ENCODE peak calls at places on chromosomes 1 and 21, in four cellular contexts. One of them, this sample, is unnamed.

GRCh38 chr1:40848530-40849189 is 13.5 kb downstream of the CITED4 start:
- DNase-seq in HepG2: peak; percentile 75
- DNase-seq in K562: peak; percentile 71
- DNase-seq in H1: peak; percentile 73
- DNase-seq in this sample: peak; percentile 54

GRCh38 chr1:9593492-9594465 is 5.1 kb downstream of the TMEM201 start:
- DNase-seq in K562: peak; percentile 85
- DNase-seq in H1: peak; percentile 71
- DNase-seq in HepG2: peak; percentile 91
- DNase-seq in this sample: peak; percentile 13

GRCh38 chr1:8145525-8145924 is 119.4 kb upstream of the ERRFI1 start:
- DNase-seq in K562: no peak
- DNase-seq in H1: no peak
- DNase-seq in HepG2: no peak
- DNase-seq in this sample: no peak

GRCh38 chr21:28550057-28550825 is 442.4 kb downstream of the LTN1 start:
- DNase-seq in HepG2: no peak
- DNase-seq in H1: no peak
- DNase-seq in K562: no peak
- DNase-seq in this sample: no peak

GRCh38 chr1:154350383-154350782 is 25.1 kb downstream of the ATP8B2 start:
- DNase-seq in HepG2: no peak
- DNase-seq in K562: no peak
- DNase-seq in H1: no peak
- DNase-seq in this sample: no peak

GRCh38 chr21:20647603-20648002 is 350.6 kb upstream of the NCAM2 start:
- DNase-seq in H1: no peak
- DNase-seq in HepG2: no peak
- DNase-seq in K562: no peak
- DNase-seq in this sample: no peak

GRCh38 chr1:209176866-209177430 is 406.6 kb upstream of the CAMK1G start:
- DNase-seq in HepG2: no peak
- DNase-seq in H1: no peak
- DNase-seq in K562: no peak
- DNase-seq in this sample: no peak

GRCh38 chr1:232168513-232168912 is 461.4 kb downstream of the SIPA1L2 start:
- DNase-seq in HepG2: no peak
- DNase-seq in H1: no peak
- DNase-seq in K562: no peak
- DNase-seq in this sample: no peak

GRCh38 chr1:237786066-237786719 is 104.5 kb downstream of the ZP4 start:
- DNase-seq in H1: no peak
- DNase-seq in K562: no peak
- DNase-seq in HepG2: no peak
- DNase-seq in this sample: no peak

GRCh38 chr21:21968810-21969588 is 970.8 kb downstream of the NCAM2 start:
- DNase-seq in K562: no peak
- DNase-seq in H1: no peak
- DNase-seq in HepG2: no peak
- DNase-seq in this sample: no peak

GRCh38 chr1:68327414-68327813 is 95.1 kb upstream of the WLS start:
- DNase-seq in K562: no peak
- DNase-seq in H1: no peak
- DNase-seq in HepG2: no peak
- DNase-seq in this sample: no peak

GRCh38 chr1:94417962-94418663 is at the start of gene ABCD3:
- DNase-seq in H1: peak; percentile 91
- DNase-seq in K562: peak; percentile 97
- DNase-seq in HepG2: peak; percentile 93
- DNase-seq in this sample: peak; percentile 96

GRCh38 chr1:203597386-203598040 is 29.1 kb upstream of the ATP2B4 start:
- DNase-seq in K562: no peak
- DNase-seq in H1: no peak
- DNase-seq in HepG2: no peak
- DNase-seq in this sample: no peak

GRCh38 chr1:161792740-161793139 is 26.6 kb downstream of the ATF6 start:
- DNase-seq in H1: no peak
- DNase-seq in HepG2: peak; percentile 59
- DNase-seq in K562: peak; percentile 52
- DNase-seq in this sample: peak; percentile 74

GRCh38 chr1:112841825-112842224 is 114.2 kb downstream of the SLC16A1 start:
- DNase-seq in H1: no peak
- DNase-seq in HepG2: no peak
- DNase-seq in K562: no peak
- DNase-seq in this sample: no peak

GRCh38 chr1:112836642-112837041 is 119.4 kb downstream of the SLC16A1 start:
- DNase-seq in HepG2: no peak
- DNase-seq in H1: no peak
- DNase-seq in K562: no peak
- DNase-seq in this sample: no peak

DNA sequence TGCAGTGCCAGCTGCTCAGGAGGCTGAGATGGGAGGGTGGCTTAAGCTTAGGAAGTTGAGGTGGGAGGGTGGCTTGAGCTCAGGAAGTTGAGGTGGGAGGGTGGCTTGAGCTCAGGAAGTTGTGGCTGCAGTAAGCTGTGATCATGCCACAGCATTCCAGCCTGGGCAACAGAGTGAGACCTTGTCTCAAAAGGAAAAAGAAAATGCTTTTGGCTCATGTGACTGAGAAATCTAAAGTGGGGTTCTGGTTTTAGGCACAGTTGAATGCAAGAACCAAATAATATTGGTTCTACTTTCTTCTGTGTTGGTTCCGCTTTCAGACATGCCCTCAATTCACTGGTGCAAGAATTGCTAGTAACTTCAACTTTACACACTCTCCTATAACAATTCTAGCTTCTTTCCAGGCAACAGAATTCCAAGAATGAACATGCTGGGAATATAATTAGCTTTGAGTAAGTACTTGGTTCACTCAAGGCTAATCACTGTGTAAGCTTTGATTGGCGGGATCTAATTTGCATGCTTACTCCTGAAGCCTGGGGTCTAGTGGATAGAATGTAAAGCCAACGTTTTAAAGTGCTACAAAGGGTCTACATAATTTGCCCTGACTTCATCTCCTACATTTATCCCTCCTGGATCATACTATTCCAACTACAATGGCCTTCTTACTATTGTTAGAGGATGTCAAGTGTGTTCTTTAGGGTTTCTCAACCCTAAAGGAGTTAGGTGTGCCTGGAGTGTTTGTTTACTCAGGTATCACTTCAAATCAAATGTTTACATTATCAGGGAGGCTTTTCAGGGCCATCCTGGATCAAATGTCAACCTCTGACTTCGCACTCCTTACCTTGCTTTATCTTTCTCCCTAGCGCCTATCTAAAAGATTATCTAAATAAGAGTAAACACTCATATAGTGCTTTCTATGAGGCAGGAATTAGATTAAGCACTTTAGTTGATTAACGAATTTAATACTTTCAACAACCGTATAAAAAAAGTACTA is 115.1 kb downstream of the SLC16A1 start:
- DNase-seq in H1: no peak
- DNase-seq in K562: no peak
- DNase-seq in HepG2: no peak
- DNase-seq in this sample: no peak
- TF ChIP-seq RNF2 in H1: no peak
- TF ChIP-seq RNF2 in K562: no peak
- TF ChIP-seq RNF2 in HepG2: no peak
- TF ChIP-seq RNF2 in this sample: no peak

GRCh38 chr21:46217511-46218196 is 10.9 kb downstream of the LSS start:
- DNase-seq in HepG2: no peak
- DNase-seq in H1: no peak
- DNase-seq in K562: no peak
- DNase-seq in this sample: no peak
- TF ChIP-seq RNF2 in HepG2: no peak
- TF ChIP-seq RNF2 in H1: no peak
- TF ChIP-seq RNF2 in K562: no peak
- TF ChIP-seq RNF2 in this sample: no peak

DNA sequence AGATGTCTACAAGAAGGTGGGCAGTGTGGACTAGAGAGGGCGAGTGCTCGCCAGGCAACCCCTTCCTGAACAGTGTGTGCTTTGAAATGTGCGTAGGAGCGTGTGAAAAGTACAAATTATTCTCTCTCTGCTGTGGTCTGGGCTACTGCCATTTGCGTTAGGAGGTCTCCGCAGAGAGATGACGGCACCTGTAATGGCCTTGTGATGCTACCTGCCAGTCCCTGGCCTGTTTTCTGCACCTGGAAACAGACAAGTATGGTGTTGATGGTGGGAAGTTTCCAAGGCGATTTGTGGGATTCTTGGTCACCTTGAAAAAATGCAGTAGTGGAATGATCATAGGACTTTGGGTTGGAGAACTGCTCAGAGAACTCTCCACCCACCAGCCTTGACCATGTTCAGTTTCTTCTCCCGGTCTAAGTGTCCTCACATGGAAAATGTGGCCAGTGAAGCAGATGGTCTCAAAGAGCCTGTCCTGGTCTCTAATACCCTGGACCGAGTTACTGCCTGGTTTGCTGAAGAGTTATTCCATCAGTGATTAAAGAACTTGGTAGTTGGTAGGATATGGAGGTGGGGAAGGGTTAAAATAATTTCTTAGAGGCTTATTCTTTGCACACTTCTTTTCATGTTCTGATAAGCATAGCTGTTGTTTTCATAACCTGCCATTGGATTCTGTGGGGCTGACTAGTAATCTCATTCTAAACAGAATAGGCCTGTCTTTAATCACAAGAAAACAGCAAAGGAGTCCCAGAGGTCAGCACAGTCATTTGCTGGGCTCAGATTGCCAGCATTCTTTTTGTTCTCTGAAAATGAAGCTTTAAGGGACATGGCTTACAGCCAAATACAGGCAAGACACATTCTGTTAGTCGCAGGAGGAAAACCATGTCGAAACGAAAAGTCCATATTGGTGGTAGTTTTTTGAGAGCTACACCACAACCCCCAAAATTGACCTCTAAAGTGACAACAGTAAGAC is 74.7 kb downstream of the MRPS6 start:
- DNase-seq in K562: no peak
- DNase-seq in H1: no peak
- DNase-seq in HepG2: no peak
- DNase-seq in this sample: no peak
- TF ChIP-seq RNF2 in K562: no peak
- TF ChIP-seq RNF2 in H1: no peak
- TF ChIP-seq RNF2 in HepG2: no peak
- TF ChIP-seq RNF2 in this sample: no peak

DNA sequence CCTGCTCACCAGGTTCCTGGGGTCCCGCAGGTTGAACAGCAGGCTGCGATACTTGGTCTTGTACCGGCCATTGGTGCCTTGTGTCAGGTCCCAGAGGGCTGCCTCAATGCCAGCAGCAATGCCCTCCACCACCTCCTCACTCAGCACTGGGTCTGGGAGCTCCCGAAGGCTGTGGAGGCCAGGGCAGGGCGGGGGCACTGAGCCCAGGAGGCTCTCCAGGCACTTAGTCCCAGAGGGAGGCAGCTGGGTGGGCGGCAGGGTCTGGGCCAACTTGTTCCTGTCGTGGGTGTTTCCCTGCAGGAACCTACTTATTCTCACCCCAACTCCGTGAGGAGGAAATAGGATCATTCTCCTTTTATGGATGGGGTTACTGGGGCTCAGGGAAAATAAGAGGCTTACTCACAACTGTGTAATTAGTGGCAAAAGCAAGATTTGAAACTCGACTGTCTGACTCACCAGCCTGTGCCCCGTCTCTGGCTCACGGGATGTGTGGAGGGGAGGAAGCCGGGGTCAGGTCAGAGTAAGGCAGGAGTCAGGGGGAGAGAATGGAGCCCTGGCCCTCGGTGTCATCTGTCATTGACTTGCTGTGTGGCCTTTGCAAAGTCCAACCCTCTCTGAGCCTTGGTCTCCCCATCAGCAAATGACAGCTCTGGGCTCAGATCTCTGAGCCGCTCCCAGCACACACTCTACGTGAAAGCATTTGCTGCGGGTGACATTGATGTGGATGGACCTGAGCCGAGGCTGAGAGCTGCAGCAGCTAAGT is 17.2 kb downstream of the SPOCD1 start:
- DNase-seq in K562: no peak
- DNase-seq in HepG2: peak; percentile 16
- DNase-seq in H1: no peak
- DNase-seq in this sample: peak; percentile 34
- TF ChIP-seq RNF2 in K562: no peak
- TF ChIP-seq RNF2 in HepG2: no peak
- TF ChIP-seq RNF2 in H1: no peak
- TF ChIP-seq RNF2 in this sample: no peak

GRCh38 chr1:16321176-16321867 is 31.0 kb downstream of the FBXO42 start:
- DNase-seq in H1: no peak
- DNase-seq in K562: no peak
- DNase-seq in HepG2: peak; percentile 10
- DNase-seq in this sample: no peak
- TF ChIP-seq RNF2 in H1: no peak
- TF ChIP-seq RNF2 in K562: no peak
- TF ChIP-seq RNF2 in HepG2: no peak
- TF ChIP-seq RNF2 in this sample: no peak

DNA sequence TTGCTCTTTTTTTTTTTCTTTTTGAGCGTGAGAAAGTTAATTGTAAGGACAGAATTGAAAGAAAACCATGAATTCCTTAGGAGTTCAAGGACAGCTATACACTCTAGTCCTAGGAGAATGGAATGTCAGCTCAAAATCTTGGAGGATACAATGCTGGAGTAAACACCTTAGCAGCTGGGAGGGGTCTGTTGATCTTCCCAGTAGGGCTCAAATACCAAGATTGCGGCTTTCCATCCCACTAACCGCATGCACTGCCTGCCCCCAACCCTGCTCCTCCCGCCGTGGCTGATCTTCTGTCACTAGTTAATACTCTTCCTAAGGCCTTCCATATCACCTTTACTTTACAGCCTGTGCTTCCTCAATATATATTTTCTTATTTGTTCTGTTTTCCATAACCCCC is 2.6 kb upstream of the PDC start:
- DNase-seq in H1: no peak
- DNase-seq in K562: no peak
- DNase-seq in HepG2: no peak
- DNase-seq in this sample: no peak
- TF ChIP-seq RNF2 in H1: no peak
- TF ChIP-seq RNF2 in K562: no peak
- TF ChIP-seq RNF2 in HepG2: no peak
- TF ChIP-seq RNF2 in this sample: no peak

DNA sequence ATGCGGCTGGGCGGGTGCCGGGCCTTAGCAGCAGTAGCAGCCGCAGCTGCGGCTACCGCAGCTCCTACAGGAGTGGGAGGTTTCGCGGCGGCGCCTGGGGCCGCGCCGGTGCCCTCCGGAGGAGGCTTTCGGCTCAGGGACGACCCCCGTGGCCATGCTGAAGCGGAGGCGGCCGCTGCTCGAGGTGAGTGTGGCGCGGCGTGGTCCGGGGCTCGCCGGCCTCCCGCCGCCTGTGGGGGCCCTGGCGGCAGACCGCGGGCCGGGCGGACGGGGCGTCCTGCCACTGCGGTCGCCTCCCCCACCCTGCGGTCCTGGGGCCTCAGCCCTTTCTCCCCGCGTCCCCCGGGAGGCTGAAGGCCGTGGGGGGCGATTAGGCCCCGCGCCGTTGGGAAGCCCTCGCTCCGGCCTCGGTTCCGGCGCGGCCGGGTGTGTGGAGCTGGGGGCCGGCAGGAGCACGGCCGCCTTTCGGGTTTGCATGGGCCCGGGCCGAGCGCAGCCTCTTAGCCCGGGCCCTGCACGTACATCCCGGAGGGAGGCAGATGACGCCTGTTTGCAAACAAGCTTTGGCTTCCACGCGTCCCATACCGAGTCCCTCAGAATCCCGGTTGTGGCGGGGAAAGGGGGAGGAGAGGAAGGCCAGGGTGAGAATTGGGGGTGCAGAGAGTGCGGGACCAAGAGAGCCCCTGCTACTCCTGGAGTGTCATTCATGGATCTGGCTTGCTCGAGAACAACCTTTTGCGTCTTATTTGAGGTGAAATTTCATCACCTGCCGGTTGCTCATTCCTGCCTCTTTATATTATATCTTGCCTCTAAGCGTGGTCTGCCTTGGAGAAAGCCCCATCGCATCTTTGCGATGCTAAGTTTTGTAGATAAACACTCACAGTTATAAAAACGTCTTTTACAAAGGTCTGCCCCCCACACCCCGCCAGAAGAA is 598 bp downstream of the ZFYVE9 start:
- DNase-seq in K562: peak; percentile 75
- DNase-seq in HepG2: peak; percentile 39
- DNase-seq in H1: peak; percentile 66
- DNase-seq in this sample: peak; percentile 54
- TF ChIP-seq RNF2 in K562: no peak
- TF ChIP-seq RNF2 in HepG2: no peak
- TF ChIP-seq RNF2 in H1: no peak
- TF ChIP-seq RNF2 in this sample: no peak

This sample was measured in A549.